ENCODE peak calls at places on chromosome 13, in seven cellular contexts. B is brain pericyte, G is AG04450, T is hypothalamus, I is activated gamma-delta T cell treated with Interleukin-2 at 50 U/mL for 16 hours, O is T-helper 1 cell, W is uterus. X is an unnamed sample.

GRCh38 chr13:114067381-114067885 is 65.0 kb downstream of the RASA3 start:
- DNase-seq in B (no peak), O (no peak), T (no peak), G (no peak), I (no peak), W (no peak), X (no peak)

GRCh38 chr13:100694722-100695644 is 20.4 kb upstream of the TMTC4 start:
- DNase-seq in G (no peak), T (no peak), B (no peak), I (no peak), O (no peak), W (no peak), X (no peak)

GRCh38 chr13:83613524-83613923 is 268.8 kb downstream of the SLITRK1 start:
- DNase-seq in I (no peak), G (no peak), T (no peak), O (no peak), W (no peak), B (no peak), X (no peak)

GRCh38 chr13:111893071-111893606 is 173.8 kb upstream of the SOX1 start:
- DNase-seq in O (no peak), I (no peak), T (no peak), B (peak), W (no peak), G (no peak), X (no peak)

GRCh38 chr13:106063591-106064308 is 471.7 kb downstream of the EFNB2 start:
- DNase-seq in W (no peak), I (no peak), B (no peak), T (no peak), O (no peak), G (peak), X (no peak)

GRCh38 chr13:85653681-85654080 is 145.5 kb downstream of the SLITRK6 start:
- DNase-seq in O (no peak), I (no peak), T (no peak), W (no peak), G (no peak), B (no peak), X (no peak)

GRCh38 chr13:30616927-30617314 is 799 bp upstream of the USPL1 start:
- DNase-seq in O (peak), B (peak), I (peak), T (peak), W (peak), G (peak), X (peak)

GRCh38 chr13:65872448-65872847 is 1357.7 kb downstream of the PCDH9 start:
- DNase-seq in G (no peak), T (no peak), O (no peak), B (no peak), I (no peak), W (no peak), X (no peak)

GRCh38 chr13:87295636-87296035 is 375.5 kb upstream of the SLITRK5 start:
- DNase-seq in G (no peak), T (no peak), O (no peak), I (no peak), B (no peak), W (no peak), X (no peak)

GRCh38 chr13:111876506-111876905 is 190.4 kb upstream of the SOX1 start:
- DNase-seq in G (no peak), O (no peak), I (no peak), B (no peak), T (no peak), W (no peak), X (no peak)

GRCh38 chr13:65336916-65337315 is 1893.2 kb downstream of the PCDH9 start:
- DNase-seq in I (no peak), O (no peak), W (no peak), G (peak), T (no peak), B (peak), X (no peak)

GRCh38 chr13:102709536-102709935 is 14.7 kb upstream of the METTL21C start:
- DNase-seq in O (no peak), T (no peak), W (no peak), G (no peak), I (no peak), B (no peak), X (no peak)

GRCh38 chr13:78576266-78576665 is 27.1 kb downstream of the POU4F1 start:
- DNase-seq in W (no peak), B (no peak), O (no peak), G (no peak), I (no peak), T (no peak), X (no peak)

GRCh38 chr13:72920097-72920496 is 138.2 kb downstream of the PIBF1 start:
- DNase-seq in I (no peak), O (no peak), T (no peak), B (no peak), W (no peak), G (no peak), X (no peak)

GRCh38 chr13:111202745-111203144 is 87.6 kb downstream of the ARHGEF7 start:
- DNase-seq in O (no peak), B (peak), W (no peak), I (no peak), G (no peak), T (no peak), X (peak)

GRCh38 chr13:85313761-85314503 is 485.3 kb downstream of the SLITRK6 start:
- DNase-seq in B (no peak), W (no peak), O (no peak), I (no peak), G (no peak), T (no peak), X (no peak)

GRCh38 chr13:114325729-114326128 is 11.4 kb downstream of the CHAMP1 start:
- DNase-seq in I (no peak), G (no peak), B (no peak), T (no peak), O (no peak), W (no peak), X (no peak)

GRCh38 chr13:105969761-105970160 is 565.7 kb downstream of the EFNB2 start:
- DNase-seq in I (no peak), T (no peak), G (no peak), B (no peak), O (no peak), W (no peak), X (no peak)

GRCh38 chr13:93552596-93552995 is 326.0 kb downstream of the GPC6 start:
- DNase-seq in O (no peak), G (no peak), I (no peak), B (no peak), W (no peak), T (no peak), X (no peak)

GRCh38 chr13:113547248-113547971 is 37.1 kb upstream of the TFDP1 start:
- DNase-seq in W (no peak), T (no peak), O (no peak), G (no peak), B (no peak), I (no peak), X (no peak)

GRCh38 chr13:97107815-97108534 is 113.7 kb upstream of the OXGR1 start:
- DNase-seq in T (no peak), B (no peak), W (no peak), O (no peak), G (no peak), I (no peak), X (no peak)

GRCh38 chr13:106503730-106504129 is 31.7 kb downstream of the EFNB2 start:
- DNase-seq in B (no peak), T (no peak), O (no peak), G (no peak), I (no peak), W (no peak), X (no peak)

GRCh38 chr13:81207221-81207620 is 866.3 kb upstream of the SPRY2 start:
- DNase-seq in B (no peak), T (no peak), G (no peak), O (no peak), W (no peak), I (no peak), X (no peak)

GRCh38 chr13:20160346-20161274 is at the start of gene GJA3:
- DNase-seq in T (no peak), W (no peak), I (peak), G (no peak), O (peak), B (no peak), X (peak)

X was measured in CD8-positive, alpha-beta T cell.